ENCODE peak calls at places on chromosomes 2 and 18, in four cellular contexts. J is H1, I is GM23338, K is HCT116. B is an unnamed sample.

GRCh38 chr2:183242937-183243336 is 118.7 kb downstream of the NUP35 start:
- DNase-seq in J (no peak), I (no peak), K (no peak), B (no peak)

GRCh38 chr2:209426432-209426831 is 2.6 kb downstream of the MAP2 start:
- DNase-seq in K (no peak), I (peak; percentile 68), J (no peak), B (peak; percentile 9)

GRCh38 chr2:119864318-119864717 is 104.6 kb downstream of the PTPN4 start:
- DNase-seq in I (no peak), K (no peak), J (no peak), B (no peak)

GRCh38 chr2:146987996-146988395 is 856.8 kb upstream of the ACVR2A start:
- DNase-seq in J (no peak), I (no peak), K (no peak), B (no peak)

GRCh38 chr2:208224802-208225201 is 30.1 kb downstream of the IDH1 start:
- DNase-seq in J (no peak), K (no peak), I (no peak), B (no peak)

GRCh38 chr2:105576440-105577241 is 168.1 kb upstream of the NCK2 start:
- DNase-seq in I (peak; percentile 72), J (no peak), K (peak; percentile 16), B (peak; percentile 47)

GRCh38 chr2:28539095-28539494 is 43.2 kb downstream of the PLB1 start:
- DNase-seq in J (no peak), I (no peak), K (no peak), B (no peak)

GRCh38 chr18:75545189-75545588 is 117.7 kb upstream of the SMIM21 start:
- DNase-seq in K (no peak), I (no peak), J (no peak), B (no peak)

GRCh38 chr2:160388464-160389263 is 104.9 kb downstream of the RBMS1 start:
- DNase-seq in J (no peak), K (no peak), I (peak; percentile 45), B (no peak)

GRCh38 chr2:152730591-152731333 is 12.3 kb downstream of the ARL6IP6 start:
- DNase-seq in K (no peak), I (no peak), J (no peak), B (no peak)

GRCh38 chr18:12276736-12277554 is 22.8 kb downstream of the CIDEA start:
- DNase-seq in J (no peak), K (no peak), I (no peak), B (no peak)

GRCh38 chr2:102187191-102188150 is 648 bp downstream of the IL1RL2 start:
- DNase-seq in I (peak; percentile 69), J (no peak), K (no peak), B (peak; percentile 37)

GRCh38 chr2:231531408-231532188 is 1.4 kb upstream of the NMUR1 start:
- DNase-seq in K (no peak), I (no peak), J (no peak), B (no peak)

GRCh38 chr2:229408356-229408755 is 137.3 kb upstream of the PID1 start:
- DNase-seq in I (peak; percentile 51), J (no peak), K (peak; percentile 85), B (no peak)

GRCh38 chr18:27687351-27687979 is 489.5 kb downstream of the CDH2 start:
- DNase-seq in I (no peak), J (no peak), K (no peak), B (no peak)

DNA sequence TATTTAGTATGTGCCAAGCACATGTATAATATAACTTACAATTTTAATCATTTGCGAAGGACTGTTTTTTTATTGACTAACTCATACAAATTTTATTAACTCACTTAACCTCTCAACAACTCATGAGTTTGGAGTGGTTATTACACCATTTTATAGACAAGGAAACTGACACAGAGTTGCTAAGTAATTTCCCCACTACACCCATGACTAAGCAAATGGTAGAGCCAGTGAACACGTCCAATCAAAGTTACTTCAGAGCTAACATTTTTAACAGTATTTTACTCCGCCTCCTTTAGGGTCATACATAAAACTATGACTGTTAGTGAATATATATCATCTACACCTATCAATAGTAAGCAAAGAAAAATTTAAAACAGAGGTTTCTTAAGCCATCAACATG is 556.7 kb upstream of the FSIP2 start:
- DNase-seq in I (no peak), K (no peak), J (no peak), B (no peak)
- TF ChIP-seq POLR2AphosphoS5 in I (no peak), K (no peak), J (no peak), B (no peak)

GRCh38 chr2:12797815-12798214 is 81.1 kb downstream of the TRIB2 start:
- DNase-seq in J (no peak), I (no peak), K (no peak), B (no peak)
- H3K4me2 ChIP-seq in J (no peak overlapping the region), I (no peak overlapping the region), K (peak overlapping the region; percentile 31), B (no peak overlapping the region)

DNA sequence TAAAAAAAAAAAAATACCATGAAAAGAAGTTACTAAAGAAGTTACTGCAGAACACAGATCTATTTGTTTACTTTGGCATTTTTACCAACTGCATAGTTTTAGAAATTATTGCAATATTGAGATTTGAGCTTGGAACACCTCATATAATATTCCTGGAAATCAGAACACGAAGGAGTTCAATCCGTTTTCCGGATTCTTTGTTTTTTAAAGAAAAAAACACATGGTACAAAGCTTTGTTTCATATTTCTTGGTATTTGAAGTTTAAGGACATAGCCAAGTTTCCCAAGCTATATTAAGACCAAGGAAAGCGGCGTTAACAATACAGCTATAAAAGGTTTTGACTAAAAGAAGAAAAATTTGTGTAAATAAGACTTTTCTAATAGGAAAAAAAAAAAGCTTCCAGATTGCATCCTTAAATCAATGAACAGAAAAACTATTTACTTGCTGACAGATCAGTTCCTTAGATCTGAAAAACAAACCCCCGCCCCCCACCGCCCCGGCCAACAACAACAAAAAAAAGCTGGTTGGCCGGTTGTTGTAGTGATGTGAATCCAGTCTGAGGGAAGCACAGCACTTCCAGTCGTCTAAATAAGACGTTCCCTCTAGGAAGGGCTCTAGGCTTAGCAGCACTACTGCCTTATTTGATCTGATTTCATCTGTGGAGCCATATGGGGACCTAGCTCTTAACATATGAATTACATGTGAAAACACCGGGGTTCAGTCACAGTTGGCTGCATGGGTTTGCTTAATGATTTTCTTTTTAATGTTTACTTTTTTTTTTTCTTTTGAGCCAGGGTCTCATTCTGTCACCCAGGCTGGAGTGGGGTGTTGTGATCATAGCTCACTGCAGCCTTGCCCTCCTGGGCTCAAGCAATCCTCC is 2.5 kb upstream of the RHOB start:
- DNase-seq in I (peak; percentile 65), K (no peak), J (no peak), B (no peak)
- TF ChIP-seq POLR2AphosphoS5 in I (no peak), K (no peak), J (no peak), B (no peak)

DNA sequence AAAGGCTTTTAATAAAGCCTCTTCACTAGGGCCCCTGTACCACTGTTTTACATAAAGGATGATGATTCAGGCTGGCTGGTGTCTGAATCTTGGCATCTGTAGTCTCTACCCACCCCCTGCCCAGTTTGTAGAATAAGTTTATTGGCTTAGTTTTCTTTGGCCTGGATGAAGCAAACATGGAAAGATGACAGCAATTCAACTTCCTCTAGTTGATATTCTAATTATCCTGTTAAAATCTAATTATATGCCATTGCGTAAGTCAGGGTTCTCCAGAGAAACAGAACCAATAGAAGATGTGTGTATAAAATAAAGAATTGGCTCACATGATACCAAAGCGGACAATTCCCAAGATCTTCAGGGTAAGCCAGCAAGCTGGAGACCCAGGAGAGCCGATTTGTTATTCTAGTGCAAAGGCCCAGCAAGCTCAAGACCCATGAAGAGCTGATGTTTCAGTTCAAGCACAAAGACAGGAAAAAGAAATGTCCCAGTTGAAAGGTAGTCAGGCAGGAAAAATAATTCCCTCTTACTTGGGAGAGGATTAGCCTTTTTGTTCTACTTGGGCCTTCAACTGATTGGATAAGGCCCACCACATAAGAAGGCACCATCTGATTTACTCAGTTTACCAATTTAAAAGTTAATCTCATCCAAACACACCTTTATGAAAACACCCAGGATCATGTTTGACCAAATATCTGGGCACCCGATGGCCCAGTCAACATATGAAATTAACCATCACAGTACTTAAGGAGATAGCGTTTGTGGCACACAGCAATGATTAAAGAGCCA is 82.6 kb upstream of the LYPD1 start:
- DNase-seq in I (no peak), K (no peak), J (no peak), B (no peak)
- H3K4me2 ChIP-seq in I (no peak overlapping the region), K (no peak overlapping the region), J (no peak overlapping the region), B (no peak overlapping the region)

DNA sequence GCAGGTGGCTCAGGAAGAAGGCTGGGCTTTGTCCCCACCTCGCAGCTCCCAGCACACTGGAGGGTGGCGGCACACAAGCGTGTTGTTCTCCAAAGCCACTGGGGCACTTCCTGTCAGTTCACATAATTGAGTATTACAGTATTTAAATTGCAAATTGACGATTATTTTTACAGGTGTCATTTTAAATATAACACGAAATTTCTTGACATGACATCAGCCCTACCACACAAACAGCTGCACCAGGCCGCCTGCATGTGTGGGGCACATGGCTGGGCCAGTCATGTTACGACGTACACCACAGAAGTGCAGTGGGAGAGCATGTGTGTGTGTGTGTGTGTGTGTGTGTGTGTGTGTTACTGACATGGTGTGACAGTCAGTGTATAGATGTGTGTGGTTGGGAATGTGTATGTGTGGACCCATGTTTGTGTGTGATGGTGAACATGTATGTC is 155.6 kb downstream of the TTC32 start:
- DNase-seq in J (no peak), K (no peak), I (no peak), B (no peak)
- TF ChIP-seq POLR2AphosphoS5 in J (no peak), K (no peak), I (no peak), B (no peak)

DNA sequence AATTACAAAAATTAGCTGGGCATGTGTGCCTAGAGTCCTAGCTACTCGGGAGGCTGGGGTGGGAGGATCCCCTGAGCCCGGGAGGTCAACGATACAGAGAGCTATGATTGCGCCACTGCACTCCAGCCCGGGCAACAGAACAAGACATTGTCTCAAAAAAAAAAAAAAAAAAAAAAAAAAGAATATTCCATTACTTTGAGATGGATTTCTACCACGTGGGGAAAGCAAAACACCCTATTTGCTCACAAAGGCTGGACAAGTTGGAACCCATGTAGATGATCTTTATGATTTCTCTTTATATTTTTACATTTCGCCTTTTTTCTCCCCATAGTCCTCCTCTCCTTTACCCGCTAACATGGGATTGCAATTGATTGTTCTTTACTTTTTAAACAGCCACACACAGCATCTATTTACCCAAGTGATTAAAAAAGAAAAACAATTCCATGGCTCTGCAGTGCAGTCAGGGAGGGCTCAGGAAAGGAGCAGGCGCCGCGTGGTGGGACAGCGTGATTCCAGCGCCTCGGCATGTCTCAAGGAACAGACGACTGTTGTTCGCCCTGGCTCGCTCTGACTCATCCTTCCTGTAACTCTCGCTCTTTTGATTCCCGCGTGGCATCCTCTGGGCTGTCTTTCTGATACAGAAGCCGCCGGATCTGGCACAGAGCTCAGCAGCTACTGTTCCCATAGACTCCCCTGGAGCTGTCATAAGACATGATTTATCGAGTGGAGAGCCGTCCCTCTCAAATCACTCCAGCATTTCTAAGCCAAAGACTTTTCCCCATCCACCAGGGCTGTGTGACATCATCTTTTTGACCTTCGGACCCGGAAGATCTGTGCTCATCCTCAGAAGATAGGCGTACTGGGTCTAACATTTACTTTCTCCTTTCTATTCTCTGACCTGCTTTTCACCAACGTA is 230.4 kb upstream of the AGAP1 start:
- DNase-seq in J (peak; percentile 10), K (peak; percentile 81), I (peak; percentile 11), B (peak; percentile 27)
- H3K4me2 ChIP-seq in J (no peak overlapping the region), K (peak overlapping the region; percentile 87), I (no peak overlapping the region), B (peak overlapping the region; percentile 66)

GRCh38 chr2:170504820-170505145 is 210.4 kb upstream of the SP5 start:
- DNase-seq in J (no peak), I (no peak), K (no peak), B (no peak)

GRCh38 chr2:170502400-170503135 is 212.6 kb upstream of the SP5 start:
- DNase-seq in J (peak; percentile 27), K (no peak), I (peak; percentile 72), B (no peak)

GRCh38 chr2:170503563-170503962 is 211.6 kb upstream of the SP5 start:
- DNase-seq in J (no peak), I (no peak), K (no peak), B (no peak)

GRCh38 chr2:170503971-170504819 is 210.9 kb upstream of the SP5 start:
- DNase-seq in K (no peak), J (no peak), I (peak; percentile 40), B (no peak)

GRCh38 chr2:170505631-170506270 is 209.4 kb upstream of the SP5 start:
- DNase-seq in I (peak; percentile 27), K (no peak), J (no peak), B (no peak)
- TF ChIP-seq POLR2AphosphoS5 in I (no peak), K (no peak), J (no peak), B (no peak)

GRCh38 chr2:164126960-164127359 is 391.2 kb upstream of the FIGN start:
- DNase-seq in K (no peak), J (no peak), I (no peak), B (no peak)
- H3K4me2 ChIP-seq in K (no peak overlapping the region), J (no peak overlapping the region), I (no peak overlapping the region), B (no peak overlapping the region)

B was measured in SK-N-SH.